ENCODE peak calls at places on chromosomes 16 and 17, in nine cellular contexts. One of them, this sample, is unnamed.

GRCh38 chr16:5328546-5328945 is 231.0 kb upstream of the EEF2KMT start:
- DNase-seq in fibroblast of mammary gland: no peak
- DNase-seq in fibroblast of lung: no peak
- DNase-seq in HCT116: no peak
- DNase-seq in keratinocyte: no peak
- DNase-seq in astrocyte of the spinal cord: no peak
- DNase-seq in nephron progenitor cell: no peak
- DNase-seq in RCC 7860: no peak
- DNase-seq in kidney tubule cell: no peak
- DNase-seq in this sample: no peak

GRCh38 chr16:89169778-89170177 is 1.8 kb upstream of the CDH15 start:
- DNase-seq in fibroblast of mammary gland: no peak
- DNase-seq in fibroblast of lung: no peak
- DNase-seq in HCT116: no peak
- DNase-seq in keratinocyte: no peak
- DNase-seq in astrocyte of the spinal cord: no peak
- DNase-seq in nephron progenitor cell: no peak
- DNase-seq in RCC 7860: no peak
- DNase-seq in kidney tubule cell: no peak
- DNase-seq in this sample: no peak

GRCh38 chr17:60971515-60972369 is 294.1 kb downstream of the BCAS3 start:
- DNase-seq in fibroblast of mammary gland: peak; percentile 76
- DNase-seq in fibroblast of lung: peak; percentile 83
- DNase-seq in HCT116: peak; percentile 51
- DNase-seq in keratinocyte: no peak
- DNase-seq in astrocyte of the spinal cord: peak; percentile 56
- DNase-seq in nephron progenitor cell: peak; percentile 51
- DNase-seq in RCC 7860: peak; percentile 41
- DNase-seq in kidney tubule cell: peak; percentile 54
- DNase-seq in this sample: peak; percentile 48

GRCh38 chr17:19833914-19834313 is 33.8 kb downstream of the ULK2 start:
- DNase-seq in fibroblast of mammary gland: no peak
- DNase-seq in fibroblast of lung: no peak
- DNase-seq in HCT116: no peak
- DNase-seq in keratinocyte: no peak
- DNase-seq in astrocyte of the spinal cord: no peak
- DNase-seq in nephron progenitor cell: no peak
- DNase-seq in RCC 7860: no peak
- DNase-seq in kidney tubule cell: peak; percentile 18
- DNase-seq in this sample: no peak

GRCh38 chr17:66952031-66952524 is 12.4 kb upstream of the CACNG4 start:
- DNase-seq in fibroblast of mammary gland: no peak
- DNase-seq in fibroblast of lung: peak; percentile 76
- DNase-seq in HCT116: peak; percentile 99
- DNase-seq in keratinocyte: peak; percentile 97
- DNase-seq in astrocyte of the spinal cord: peak; percentile 7
- DNase-seq in nephron progenitor cell: no peak
- DNase-seq in RCC 7860: peak; percentile 98
- DNase-seq in kidney tubule cell: peak; percentile 96
- DNase-seq in this sample: peak; percentile 67

GRCh38 chr17:37488607-37489196 is 989 bp upstream of the DUSP14 start:
- DNase-seq in fibroblast of mammary gland: peak; percentile 98
- DNase-seq in fibroblast of lung: peak; percentile 94
- DNase-seq in HCT116: peak; percentile 94
- DNase-seq in keratinocyte: no peak
- DNase-seq in astrocyte of the spinal cord: peak; percentile 94
- DNase-seq in nephron progenitor cell: peak; percentile 39
- DNase-seq in RCC 7860: peak; percentile 95
- DNase-seq in kidney tubule cell: peak; percentile 99
- DNase-seq in this sample: peak; percentile 92

GRCh38 chr17:9115446-9116265 is 94.3 kb downstream of the NTN1 start:
- DNase-seq in fibroblast of mammary gland: peak; percentile 76
- DNase-seq in fibroblast of lung: peak; percentile 59
- DNase-seq in HCT116: no peak
- DNase-seq in keratinocyte: no peak
- DNase-seq in astrocyte of the spinal cord: peak; percentile 65
- DNase-seq in nephron progenitor cell: peak; percentile 72
- DNase-seq in RCC 7860: peak; percentile 9
- DNase-seq in kidney tubule cell: peak; percentile 62
- DNase-seq in this sample: peak; percentile 46

GRCh38 chr17:35896011-35896587 is 15.9 kb upstream of the CCL5 start:
- DNase-seq in fibroblast of mammary gland: no peak
- DNase-seq in fibroblast of lung: no peak
- DNase-seq in HCT116: no peak
- DNase-seq in keratinocyte: no peak
- DNase-seq in astrocyte of the spinal cord: no peak
- DNase-seq in nephron progenitor cell: no peak
- DNase-seq in RCC 7860: no peak
- DNase-seq in kidney tubule cell: no peak
- DNase-seq in this sample: no peak

GRCh38 chr17:27430882-27431491 is 25.3 kb upstream of the KSR1 start:
- DNase-seq in fibroblast of mammary gland: peak; percentile 35
- DNase-seq in fibroblast of lung: peak; percentile 48
- DNase-seq in HCT116: peak; percentile 28
- DNase-seq in keratinocyte: no peak
- DNase-seq in astrocyte of the spinal cord: peak; percentile 35
- DNase-seq in nephron progenitor cell: peak; percentile 54
- DNase-seq in RCC 7860: no peak
- DNase-seq in kidney tubule cell: peak; percentile 63
- DNase-seq in this sample: peak; percentile 16

GRCh38 chr17:48160177-48160967 is 52.8 kb downstream of the SNX11 start:
- DNase-seq in fibroblast of mammary gland: no peak
- DNase-seq in fibroblast of lung: no peak
- DNase-seq in HCT116: no peak
- DNase-seq in keratinocyte: no peak
- DNase-seq in astrocyte of the spinal cord: no peak
- DNase-seq in nephron progenitor cell: no peak
- DNase-seq in RCC 7860: no peak
- DNase-seq in kidney tubule cell: peak; percentile 29
- DNase-seq in this sample: no peak

GRCh38 chr16:79971237-79971572 is 370.7 kb upstream of the MAF start:
- DNase-seq in fibroblast of mammary gland: no peak
- DNase-seq in fibroblast of lung: no peak
- DNase-seq in HCT116: no peak
- DNase-seq in keratinocyte: no peak
- DNase-seq in astrocyte of the spinal cord: no peak
- DNase-seq in nephron progenitor cell: no peak
- DNase-seq in RCC 7860: no peak
- DNase-seq in kidney tubule cell: no peak
- DNase-seq in this sample: no peak

GRCh38 chr16:59758848-59759247 is 1024.7 kb upstream of the GOT2 start:
- DNase-seq in fibroblast of mammary gland: no peak
- DNase-seq in fibroblast of lung: no peak
- DNase-seq in HCT116: no peak
- DNase-seq in keratinocyte: no peak
- DNase-seq in astrocyte of the spinal cord: no peak
- DNase-seq in nephron progenitor cell: no peak
- DNase-seq in RCC 7860: no peak
- DNase-seq in kidney tubule cell: peak; percentile 13
- DNase-seq in this sample: no peak

GRCh38 chr16:28597692-28598261 is 927 bp upstream of the SULT1A2 start:
- DNase-seq in fibroblast of mammary gland: no peak
- DNase-seq in fibroblast of lung: no peak
- DNase-seq in HCT116: no peak
- DNase-seq in keratinocyte: no peak
- DNase-seq in astrocyte of the spinal cord: no peak
- DNase-seq in nephron progenitor cell: peak; percentile 28
- DNase-seq in RCC 7860: no peak
- DNase-seq in kidney tubule cell: no peak
- DNase-seq in this sample: no peak

GRCh38 chr17:10081571-10082169 is 116.7 kb downstream of the GAS7 start:
- DNase-seq in fibroblast of mammary gland: no peak
- DNase-seq in fibroblast of lung: no peak
- DNase-seq in HCT116: no peak
- DNase-seq in keratinocyte: no peak
- DNase-seq in astrocyte of the spinal cord: no peak
- DNase-seq in nephron progenitor cell: no peak
- DNase-seq in RCC 7860: no peak
- DNase-seq in kidney tubule cell: no peak
- DNase-seq in this sample: no peak

GRCh38 chr17:10777131-10777805 is 26.6 kb downstream of the TMEM238L start:
- DNase-seq in fibroblast of mammary gland: no peak
- DNase-seq in fibroblast of lung: no peak
- DNase-seq in HCT116: no peak
- DNase-seq in keratinocyte: no peak
- DNase-seq in astrocyte of the spinal cord: no peak
- DNase-seq in nephron progenitor cell: no peak
- DNase-seq in RCC 7860: no peak
- DNase-seq in kidney tubule cell: no peak
- DNase-seq in this sample: no peak

This sample was measured in fibroblast of gingiva.